ENCODE peak calls at places on chromosomes 12 and 14, in seven cellular contexts. S is EL; U is EH; P is HFFc6; Q is T-cell; Z is stimulated activated CD4-positive, alpha-beta T cell treated with anti-CD3 and anti-CD28 coated beads, Interleukin-4, amount 100 ng/mL, for 48 hours; C is stromal cell of bone marrow. E is an unnamed sample.

GRCh38 chr14:70663707-70664179 is 22.0 kb downstream of the TTC9 start:
- DNase-seq in U (peak), Z (no peak), C (no peak), Q (no peak), P (peak), S (peak), E (no peak)

GRCh38 chr12:23722655-23723054 is 226.8 kb downstream of the SOX5 start:
- DNase-seq in Z (no peak), P (no peak), Q (no peak), S (no peak), C (no peak), U (no peak), E (no peak)

GRCh38 chr12:58529897-58530296 is 390.4 kb downstream of the LRIG3 start:
- DNase-seq in S (peak), C (peak), Q (no peak), P (peak), Z (no peak), U (peak), E (peak)

GRCh38 chr12:104695453-104696148 is 238.9 kb downstream of the CHST11 start:
- DNase-seq in Z (peak), U (peak), P (peak), C (peak), S (peak), Q (peak), E (peak)

GRCh38 chr14:65277580-65278270 is 134.8 kb upstream of the FUT8 start:
- DNase-seq in Z (no peak), S (no peak), C (no peak), Q (no peak), P (no peak), U (peak), E (no peak)

GRCh38 chr12:21774358-21775129 is at the start of gene KCNJ8:
- DNase-seq in U (peak), C (no peak), P (no peak), Z (no peak), S (peak), Q (no peak), E (peak)

GRCh38 chr14:59406454-59407245 is 58.5 kb downstream of the GPR135 start:
- DNase-seq in U (peak), Z (no peak), S (peak), C (no peak), Q (no peak), P (peak), E (peak)

GRCh38 chr12:107406932-107407331 is 278.7 kb upstream of the PWP1 start:
- DNase-seq in Z (no peak), Q (no peak), U (no peak), P (no peak), C (no peak), S (no peak), E (no peak)

GRCh38 chr14:93941293-93941910 is 14.3 kb downstream of the FAM181A start:
- DNase-seq in Q (no peak), U (peak), P (peak), S (peak), Z (no peak), C (no peak), E (peak)

GRCh38 chr12:32036477-32037263 is 70.0 kb upstream of the BICD1 start:
- DNase-seq in C (no peak), S (no peak), U (no peak), P (no peak), Q (no peak), Z (no peak), E (peak)

GRCh38 chr12:52650520-52651081 is 1.4 kb downstream of the KRT2 start:
- DNase-seq in C (peak), Q (no peak), S (peak), Z (no peak), U (peak), P (no peak), E (peak)

GRCh38 chr12:57687862-57688261 is 6.1 kb upstream of the OS9 start:
- DNase-seq in P (no peak), Z (no peak), Q (no peak), S (no peak), U (no peak), C (no peak), E (no peak)

GRCh38 chr14:104353221-104353920 is 215.0 kb downstream of the KIF26A start:
- DNase-seq in Z (no peak), U (no peak), S (no peak), P (no peak), Q (no peak), C (no peak), E (no peak)

GRCh38 chr14:79395061-79395460 is 816.2 kb downstream of the DIO2 start:
- DNase-seq in C (no peak), Q (no peak), P (peak), S (peak), U (peak), Z (no peak), E (no peak)

GRCh38 chr12:19031032-19031431 is 98.5 kb upstream of the PLEKHA5 start:
- DNase-seq in U (peak), Q (no peak), Z (no peak), P (peak), C (peak), S (peak), E (peak)

GRCh38 chr12:67025543-67026114 is 243.5 kb upstream of the CAND1 start:
- DNase-seq in U (peak), S (peak), P (no peak), Z (peak), C (peak), Q (peak), E (peak)

GRCh38 chr12:126019385-126019784 is 954.1 kb downstream of the AACS start:
- DNase-seq in U (no peak), P (no peak), Z (no peak), Q (no peak), C (no peak), S (no peak), E (no peak)

GRCh38 chr12:65302891-65303290 is 24.4 kb downstream of the MSRB3 start:
- DNase-seq in S (no peak), Q (no peak), Z (no peak), U (no peak), C (no peak), P (no peak), E (no peak)

GRCh38 chr12:45671254-45671653 is 58.3 kb upstream of the ARID2 start:
- DNase-seq in P (peak), S (peak), U (peak), C (peak), Q (no peak), Z (no peak), E (peak)

GRCh38 chr14:87000071-87000470 is 992.9 kb downstream of the GALC start:
- DNase-seq in C (no peak), U (no peak), Z (no peak), Q (no peak), S (no peak), P (no peak), E (no peak)

GRCh38 chr12:96183734-96184370 is 10.3 kb upstream of the ELK3 start:
- DNase-seq in Z (no peak), P (no peak), Q (no peak), U (no peak), S (no peak), C (no peak), E (no peak)

GRCh38 chr14:74324945-74325361 is 22.2 kb upstream of the ABCD4 start:
- DNase-seq in P (peak), Q (no peak), S (peak), U (peak), Z (no peak), C (peak), E (peak)

GRCh38 chr12:114682920-114683708 is 861 bp downstream of the TBX3 start:
- DNase-seq in P (no peak), C (no peak), Z (no peak), U (peak), Q (no peak), S (no peak), E (peak)

GRCh38 chr14:64720190-64720589 is 16.0 kb downstream of the PLEKHG3 start:
- DNase-seq in Q (no peak), S (peak), P (peak), C (peak), U (peak), Z (no peak), E (peak)

GRCh38 chr14:100568998-100569733 is 18.1 kb downstream of the BEGAIN start:
- DNase-seq in Z (no peak), P (no peak), U (no peak), Q (no peak), S (no peak), C (no peak), E (no peak)

GRCh38 chr12:110537605-110538409 is 35.7 kb downstream of the RAD9B start:
- DNase-seq in S (no peak), C (no peak), U (no peak), Q (no peak), Z (no peak), P (no peak), E (no peak)

GRCh38 chr12:26120561-26121274 is 4.1 kb downstream of the BHLHE41 start:
- DNase-seq in Q (no peak), U (no peak), P (no peak), Z (no peak), C (no peak), S (no peak), E (no peak)

GRCh38 chr14:95046711-95047681 is 110.3 kb downstream of the DICER1 start:
- DNase-seq in P (no peak), Q (no peak), Z (no peak), S (no peak), C (no peak), U (peak), E (peak)

GRCh38 chr12:48183091-48183875 is at the start of gene CCDC184:
- DNase-seq in Z (no peak), Q (peak), S (peak), P (peak), U (peak), C (peak), E (peak)

E was measured in ELR.